ENCODE peak calls at places on chromosome 9, in seven cellular contexts. L is body of pancreas, A is heart left ventricle, X is spleen, S is adrenal gland, P is esophagus squamous epithelium, B is tibial nerve. Y is an unnamed sample.

GRCh38 chr9:123291736-123292135 is 23.4 kb upstream of the STRBP start:
- DNase-seq in L (no peak), A (no peak), X (no peak), S (no peak), P (no peak), B (no peak), Y (no peak)

GRCh38 chr9:114339130-114339908 is 9.7 kb downstream of the ORM2 start:
- DNase-seq in L (peak; percentile 33), A (no peak), X (peak; percentile 88), S (peak; percentile 65), P (no peak), B (peak; percentile 43), Y (peak; percentile 69)

GRCh38 chr9:97543568-97543967 is 42.1 kb downstream of the TMOD1 start:
- DNase-seq in L (no peak), A (no peak), X (no peak), S (no peak), P (no peak), B (no peak), Y (no peak)

GRCh38 chr9:125524522-125524921 is 182.5 kb downstream of the MAPKAP1 start:
- DNase-seq in L (no peak), A (no peak), X (no peak), S (no peak), P (no peak), B (no peak), Y (no peak)

GRCh38 chr9:121987312-121987711 is 105.8 kb downstream of the TTLL11 start:
- DNase-seq in L (no peak), A (no peak), X (no peak), S (no peak), P (no peak), B (no peak), Y (peak; percentile 24)

GRCh38 chr9:32136700-32137339 is 247.6 kb upstream of the ACO1 start:
- DNase-seq in L (no peak), A (no peak), X (no peak), S (peak; percentile 38), P (no peak), B (no peak), Y (peak; percentile 57)

GRCh38 chr9:72807765-72808445 is 144.9 kb downstream of the ALDH1A1 start:
- DNase-seq in L (no peak), A (no peak), X (no peak), S (no peak), P (no peak), B (no peak), Y (peak; percentile 28)

GRCh38 chr9:37929441-37929895 is 25.5 kb upstream of the SLC25A51 start:
- DNase-seq in L (no peak), A (no peak), X (no peak), S (no peak), P (no peak), B (no peak), Y (no peak)

GRCh38 chr9:20078246-20078645 is 289.4 kb upstream of the SLC24A2 start:
- DNase-seq in L (no peak), A (no peak), X (no peak), S (no peak), P (no peak), B (no peak), Y (no peak)

GRCh38 chr9:133458643-133459312 is 1.0 kb upstream of the CACFD1 start:
- DNase-seq in L (no peak), A (no peak), X (peak; percentile 75), S (peak; percentile 68), P (no peak), B (no peak), Y (no peak)

GRCh38 chr9:38057416-38058195 is 11.4 kb downstream of the SHB start:
- DNase-seq in L (peak; percentile 55), A (no peak), X (peak; percentile 66), S (no peak), P (no peak), B (no peak), Y (no peak)

GRCh38 chr9:135502873-135503321 is 2.4 kb downstream of the MRPS2 start:
- DNase-seq in L (no peak), A (no peak), X (peak; percentile 56), S (no peak), P (no peak), B (no peak), Y (no peak)

GRCh38 chr9:135503371-135504261 is 3.1 kb downstream of the MRPS2 start:
- DNase-seq in L (no peak), A (no peak), X (peak; percentile 69), S (no peak), P (no peak), B (no peak), Y (no peak)

GRCh38 chr9:135505406-135506187 is 5.1 kb downstream of the MRPS2 start:
- DNase-seq in L (no peak), A (no peak), X (peak; percentile 74), S (peak; percentile 5), P (no peak), B (no peak), Y (no peak)

GRCh38 chr9:135506327-135507103 is 6.0 kb downstream of the MRPS2 start:
- DNase-seq in L (no peak), A (no peak), X (peak; percentile 76), S (peak; percentile 6), P (no peak), B (no peak), Y (no peak)

GRCh38 chr9:135504262-135505229 is 4.1 kb downstream of the MRPS2 start:
- DNase-seq in L (peak; percentile 65), A (peak; percentile 61), X (peak; percentile 82), S (peak; percentile 73), P (no peak), B (peak; percentile 54), Y (peak; percentile 83)
- TF ChIP-seq POLR2A in L (no peak), A (no peak), X (no peak), S (no peak), P (no peak), B (no peak), Y (no peak)

GRCh38 chr9:34896112-34896511 is 62.0 kb upstream of the PHF24 start:
- DNase-seq in L (no peak), A (no peak), X (no peak), S (no peak), P (no peak), B (no peak), Y (no peak)
- TF ChIP-seq CTCF in L (no peak), A (no peak), X (no peak), S (no peak), P (no peak), B (no peak), Y (peak; percentile 6)

GRCh38 chr9:137688725-137689124 is 69.9 kb downstream of the EHMT1 start:
- DNase-seq in L (no peak), A (no peak), X (no peak), S (no peak), P (no peak), B (no peak), Y (no peak)

GRCh38 chr9:137691648-137692357 is 73.0 kb downstream of the EHMT1 start:
- DNase-seq in L (no peak), A (no peak), X (peak; percentile 89), S (no peak), P (no peak), B (no peak), Y (no peak)

GRCh38 chr9:137689745-137690529 is 71.1 kb downstream of the EHMT1 start:
- DNase-seq in L (no peak), A (no peak), X (no peak), S (no peak), P (no peak), B (no peak), Y (no peak)

GRCh38 chr9:137688261-137688660 is 69.5 kb downstream of the EHMT1 start:
- DNase-seq in L (no peak), A (no peak), X (peak; percentile 44), S (no peak), P (no peak), B (no peak), Y (no peak)

GRCh38 chr9:137690939-137691647 is 72.3 kb downstream of the EHMT1 start:
- DNase-seq in L (no peak), A (no peak), X (no peak), S (no peak), P (no peak), B (no peak), Y (no peak)
- H3K4me1 ChIP-seq in L (peaks cover 27% of the 10 kb centered on the region), A (peaks cover 55% of the 10 kb centered on the region), X (peaks cover 48% of the 10 kb centered on the region), S (no peaks in the 10 kb centered on the region), P (no peaks in the 10 kb centered on the region), B (no peaks in the 10 kb centered on the region), Y (peaks cover 33% of the 10 kb centered on the region)

GRCh38 chr9:2180704-2181103 is 165.6 kb downstream of the SMARCA2 start:
- DNase-seq in L (no peak), A (no peak), X (no peak), S (no peak), P (no peak), B (no peak), Y (no peak)

GRCh38 chr9:2180171-2180570 is 165.0 kb downstream of the SMARCA2 start:
- DNase-seq in L (no peak), A (no peak), X (no peak), S (no peak), P (no peak), B (no peak), Y (no peak)

GRCh38 chr9:2181794-2182193 is 166.6 kb downstream of the SMARCA2 start:
- DNase-seq in L (peak; percentile 29), A (peak; percentile 26), X (no peak), S (peak; percentile 29), P (no peak), B (no peak), Y (peak; percentile 21)

GRCh38 chr9:2178034-2178734 is 163.0 kb downstream of the SMARCA2 start:
- DNase-seq in L (no peak), A (no peak), X (no peak), S (no peak), P (no peak), B (no peak), Y (no peak)

DNA sequence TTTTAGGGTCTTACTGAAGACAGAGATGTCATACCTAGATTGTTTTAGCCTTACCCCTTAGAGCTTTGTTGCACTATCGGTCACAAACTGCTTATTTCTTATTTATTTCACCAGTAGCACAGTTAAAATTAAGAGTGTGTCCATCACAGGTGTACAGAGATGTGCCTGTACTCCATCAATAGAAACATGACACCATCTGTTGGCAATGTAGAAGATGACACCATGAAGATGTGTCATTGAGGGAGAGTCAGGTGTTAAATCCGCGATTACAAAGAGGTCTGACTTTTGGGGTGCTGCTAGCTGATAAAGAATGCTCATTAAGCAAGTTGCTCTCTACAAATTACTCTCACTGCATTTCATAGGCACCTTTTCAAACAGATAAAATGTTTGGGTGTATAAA is 164.4 kb downstream of the SMARCA2 start:
- DNase-seq in L (no peak), A (no peak), X (no peak), S (no peak), P (no peak), B (no peak), Y (no peak)
- TF ChIP-seq POLR2A in L (no peak), A (no peak), X (no peak), S (no peak), P (no peak), B (no peak), Y (no peak)

DNA sequence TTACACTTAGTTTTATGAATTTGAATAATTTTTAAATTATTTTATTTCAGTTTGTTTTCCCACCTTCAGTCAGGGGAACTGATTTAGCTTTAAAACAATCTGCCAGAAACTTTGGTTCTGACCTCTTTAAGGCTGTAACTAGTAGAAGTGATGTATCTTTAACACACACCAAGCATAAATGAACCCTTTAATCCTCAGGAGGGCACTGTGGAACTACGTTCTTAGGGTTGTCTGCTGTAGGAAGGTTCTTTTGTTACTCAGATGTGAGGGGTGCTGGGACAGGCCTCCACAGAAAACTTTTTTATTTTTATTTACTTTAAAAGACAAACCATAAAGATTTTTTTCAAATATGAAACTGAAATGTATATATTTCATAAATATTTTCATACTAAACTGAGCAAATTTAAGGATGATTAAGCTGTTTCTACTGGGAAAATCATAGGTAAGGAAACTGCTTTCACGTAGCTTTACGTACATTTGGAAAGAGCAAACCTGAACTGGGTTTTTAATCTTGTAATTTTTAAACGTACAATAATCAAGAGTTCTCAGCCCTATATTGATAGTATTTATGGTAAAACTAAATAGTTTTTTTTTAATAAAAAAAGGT is 5.3 kb downstream of the KLF4 start:
- DNase-seq in L (peak; percentile 28), A (peak; percentile 44), X (no peak), S (peak; percentile 35), P (no peak), B (peak; percentile 60), Y (peak; percentile 65)
- TF ChIP-seq CTCF in L (peak; percentile 45), A (peak; percentile 35), X (peak; percentile 53), S (peak; percentile 74), P (no peak), B (peak; percentile 44), Y (no peak)

Y was measured in testis.